ENCODE peak calls at places on chromosomes 1 and 21, in four cellular contexts. L is WTC11, U is osteoblast, G is glutamatergic neuron. W is an unnamed sample.

GRCh38 chr1:55129194-55129728 is 85.9 kb downstream of the USP24 start:
- DNase-seq in L (no peak), G (no peak), U (peak; percentile 80), W (no peak)

GRCh38 chr21:27580276-27580675 is 613.4 kb upstream of the ADAMTS5 start:
- DNase-seq in L (no peak), U (peak; percentile 15), G (no peak), W (no peak)

GRCh38 chr1:59990470-59990869 is 63.9 kb upstream of the CYP2J2 start:
- DNase-seq in L (no peak), G (no peak), U (no peak), W (no peak)

GRCh38 chr1:3614755-3615742 is 3.7 kb upstream of the MEGF6 start:
- DNase-seq in G (no peak), U (peak; percentile 95), L (peak; percentile 74), W (no peak)

GRCh38 chr1:231410041-231410591 is 12.0 kb downstream of the EGLN1 start:
- DNase-seq in U (peak; percentile 69), G (no peak), L (no peak), W (no peak)

GRCh38 chr1:42924249-42925131 is 34.2 kb downstream of the SLC2A1 start:
- DNase-seq in L (peak; percentile 97), G (peak; percentile 99), U (peak; percentile 99), W (peak; percentile 91)

GRCh38 chr1:91742848-91743292 is 143.1 kb downstream of the TGFBR3 start:
- DNase-seq in U (no peak), L (no peak), G (no peak), W (no peak)

GRCh38 chr1:155910621-155911121 is 478 bp downstream of the RIT1 start:
- DNase-seq in G (peak; percentile 24), L (peak; percentile 15), U (peak; percentile 79), W (peak; percentile 6)

GRCh38 chr1:39272027-39272790 is 67.7 kb downstream of the MACF1 start:
- DNase-seq in G (peak; percentile 41), L (no peak), U (no peak), W (no peak)

GRCh38 chr1:50371749-50372148 is 51.5 kb downstream of the DMRTA2 start:
- DNase-seq in U (no peak), G (no peak), L (no peak), W (no peak)

GRCh38 chr1:93816970-93817738 is 61.9 kb downstream of the DNTTIP2 start:
- DNase-seq in L (no peak), U (peak; percentile 73), G (no peak), W (peak; percentile 35)

GRCh38 chr1:11455925-11456580 is 22.9 kb upstream of the DISP3 start:
- DNase-seq in U (peak; percentile 39), L (no peak), G (no peak), W (no peak)

GRCh38 chr1:85607126-85607912 is 26.8 kb downstream of the CCN1 start:
- DNase-seq in G (no peak), L (peak; percentile 90), U (peak; percentile 93), W (peak; percentile 17)

GRCh38 chr1:40951943-40952743 is 27.4 kb upstream of the CTPS1 start:
- DNase-seq in G (peak; percentile 82), U (peak; percentile 94), L (peak; percentile 91), W (peak; percentile 83)

GRCh38 chr1:117147856-117148588 is 26.5 kb upstream of the TRIM45 start:
- DNase-seq in L (no peak), G (no peak), U (no peak), W (no peak)

GRCh38 chr1:56904706-56905105 is 50.1 kb downstream of the C8A start:
- DNase-seq in U (no peak), L (no peak), G (no peak), W (no peak)

GRCh38 chr1:37811027-37811655 is 3.1 kb upstream of the YRDC start:
- DNase-seq in G (peak; percentile 89), U (peak; percentile 94), L (peak; percentile 83), W (peak; percentile 81)

GRCh38 chr1:206582537-206583460 is 29.5 kb downstream of the EIF2D start:
- DNase-seq in G (no peak), L (no peak), U (no peak), W (no peak)

GRCh38 chr1:37667023-37667769 is 25.1 kb upstream of the CDCA8 start:
- DNase-seq in L (no peak), G (peak; percentile 74), U (no peak), W (no peak)

GRCh38 chr1:160367516-160367900 is 637 bp downstream of the NHLH1 start:
- DNase-seq in G (no peak), L (no peak), U (no peak), W (no peak)

GRCh38 chr1:24385160-24385939 is 28.2 kb downstream of the STPG1 start:
- DNase-seq in U (no peak), G (no peak), L (peak; percentile 75), W (peak; percentile 21)

GRCh38 chr1:224851210-224851849 is 78.1 kb upstream of the DNAH14 start:
- DNase-seq in U (peak; percentile 75), G (peak; percentile 75), L (peak; percentile 83), W (peak; percentile 75)

GRCh38 chr1:57319165-57319564 is 104.7 kb downstream of the DAB1 start:
- DNase-seq in G (no peak), L (no peak), U (no peak), W (no peak)

GRCh38 chr1:207134550-207134949 is 30.5 kb downstream of the C4BPA start:
- DNase-seq in L (no peak), U (no peak), G (no peak), W (no peak)

GRCh38 chr1:196546272-196547245 is 61.7 kb downstream of the KCNT2 start:
- DNase-seq in U (no peak), L (no peak), G (no peak), W (no peak)

GRCh38 chr1:222798111-222798510 is 16.7 kb upstream of the DISP1 start:
- DNase-seq in L (no peak), U (no peak), G (no peak), W (no peak)

GRCh38 chr1:1678581-1679380 is 13.8 kb downstream of the SLC35E2B start:
- DNase-seq in U (no peak), G (peak; percentile 74), L (peak; percentile 70), W (peak; percentile 73)

GRCh38 chr1:76690784-76691183 is 176.5 kb upstream of the ST6GALNAC5 start:
- DNase-seq in U (no peak), L (no peak), G (no peak), W (no peak)

GRCh38 chr1:56758135-56758534 is 61.1 kb downstream of the FYB2 start:
- DNase-seq in G (no peak), U (no peak), L (peak; percentile 45), W (peak; percentile 9)

GRCh38 chr1:100458925-100459814 is 78.8 kb upstream of the GPR88 start:
- DNase-seq in G (peak; percentile 74), L (peak; percentile 73), U (peak; percentile 78), W (peak; percentile 68)

GRCh38 chr1:3535732-3536131 is 75.6 kb downstream of the MEGF6 start:
- DNase-seq in L (no peak), G (no peak), U (peak; percentile 88), W (no peak)

GRCh38 chr1:67889940-67890567 is 56.8 kb upstream of the GNG12 start:
- DNase-seq in U (peak; percentile 58), L (no peak), G (no peak), W (no peak)

GRCh38 chr1:243628476-243628907 is 221.6 kb downstream of the AKT3 start:
- DNase-seq in G (no peak), U (no peak), L (no peak), W (no peak)

GRCh38 chr1:1381294-1381693 is 6.3 kb upstream of the AURKAIP1 start:
- DNase-seq in G (no peak), L (no peak), U (peak; percentile 78), W (no peak)

DNA sequence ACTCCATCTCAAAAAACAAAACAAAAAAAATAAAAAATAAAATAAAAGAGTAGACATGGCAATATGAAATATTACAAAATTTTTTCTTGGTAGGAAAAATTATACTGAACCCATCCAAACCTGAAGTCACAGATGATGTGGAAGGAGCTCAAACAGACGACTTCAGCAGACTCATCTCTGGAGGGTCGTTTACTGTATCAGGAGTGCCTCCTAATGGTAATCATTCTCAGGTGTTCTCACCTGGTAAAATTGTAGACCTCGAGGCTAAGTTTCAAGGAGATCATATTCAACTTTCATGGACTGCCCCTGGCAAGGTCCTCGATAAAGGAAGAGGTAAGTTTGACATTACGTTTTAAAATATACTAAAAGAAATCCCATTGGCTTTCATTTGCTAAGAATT is 54.3 kb upstream of the SH3GLB1 start:
- DNase-seq in U (no peak), L (no peak), G (no peak), W (no peak)
- TF ChIP-seq CTCF in U (no peak), L (no peak), G (no peak), W (no peak)

GRCh38 chr1:48920741-48921330 is 144.1 kb upstream of the BEND5 start:
- DNase-seq in U (no peak), G (peak; percentile 59), L (no peak), W (no peak)

GRCh38 chr1:48917901-48918603 is 141.4 kb upstream of the BEND5 start:
- DNase-seq in U (no peak), L (no peak), G (peak; percentile 77), W (no peak)

GRCh38 chr1:48917070-48917454 is 140.4 kb upstream of the BEND5 start:
- DNase-seq in G (no peak), L (no peak), U (no peak), W (no peak)

GRCh38 chr1:48916121-48917069 is 139.7 kb upstream of the BEND5 start:
- DNase-seq in U (no peak), L (peak; percentile 53), G (peak; percentile 45), W (peak; percentile 38)
- TF ChIP-seq CTCF in U (peak; percentile 48), L (no peak), G (peak; percentile 86), W (peak; percentile 78)

GRCh38 chr1:89781494-89782126 is 39.2 kb upstream of the LRRC8D start:
- DNase-seq in G (no peak), U (no peak), L (no peak), W (no peak)

GRCh38 chr1:89786628-89787214 is 34.1 kb upstream of the LRRC8D start:
- DNase-seq in U (no peak), L (no peak), G (no peak), W (no peak)

GRCh38 chr1:89779541-89779940 is 41.3 kb upstream of the LRRC8D start:
- DNase-seq in U (no peak), G (no peak), L (no peak), W (no peak)

GRCh38 chr1:89780721-89781120 is 40.1 kb upstream of the LRRC8D start:
- DNase-seq in L (no peak), U (no peak), G (no peak), W (no peak)
- TF ChIP-seq CTCF in L (no peak), U (peak; percentile 56), G (no peak), W (no peak)

DNA sequence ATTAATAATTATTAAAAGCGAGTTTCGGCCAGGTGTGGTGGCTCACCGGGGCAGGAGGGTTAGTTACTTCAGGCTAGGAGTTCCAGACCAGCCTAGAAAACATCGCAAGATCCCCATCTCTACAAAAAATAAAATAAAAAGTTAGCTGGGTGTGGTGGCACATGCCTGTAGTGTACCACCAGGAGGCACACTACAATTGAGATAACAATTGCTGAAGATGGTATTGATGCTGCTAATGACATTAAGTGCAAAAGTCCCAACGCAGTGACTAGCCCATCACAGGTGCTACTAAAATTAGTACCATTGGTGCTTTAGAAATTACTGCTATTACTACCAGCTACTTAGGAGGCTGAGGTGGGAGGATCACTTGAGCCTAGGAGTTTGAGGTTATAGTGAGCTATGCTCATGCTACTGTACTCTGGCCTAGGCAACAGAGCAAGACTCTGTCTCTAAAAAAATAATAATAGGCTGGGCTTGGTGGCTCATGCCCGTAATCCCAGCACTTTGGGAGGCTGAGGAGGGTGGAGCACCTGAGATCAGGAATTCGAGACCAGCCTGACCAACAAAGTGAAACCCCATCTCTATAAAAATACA is 156.6 kb downstream of the GREM2 start:
- DNase-seq in G (no peak), L (no peak), U (peak; percentile 39), W (peak; percentile 10)
- TF ChIP-seq CTCF in G (peak; percentile 63), L (peak; percentile 42), U (peak; percentile 52), W (peak; percentile 56)